ENCODE peak calls at places on chromosomes 5 and 9, in six cellular contexts. G, V, S, P, X and U are unnamed samples.

GRCh38 chr5:34534237-34535108 is 121.7 kb upstream of the RAI14 start:
- DNase-seq in G (peak), V (no peak), S (no peak), P (no peak), X (peak), U (no peak)

GRCh38 chr9:115008536-115008935 is 78.1 kb upstream of the TNFSF8 start:
- DNase-seq in G (no peak), V (no peak), S (no peak), P (no peak), X (no peak), U (peak)

GRCh38 chr9:93826209-93826608 is 128.9 kb downstream of the BARX1 start:
- DNase-seq in G (no peak), V (no peak), S (peak), P (peak), X (no peak), U (no peak)

GRCh38 chr5:111584651-111585050 is 72.3 kb upstream of the STARD4 start:
- DNase-seq in G (no peak), V (no peak), S (no peak), P (no peak), X (no peak), U (no peak)

GRCh38 chr9:35464056-35465025 is 25.6 kb upstream of the RUSC2 start:
- DNase-seq in G (no peak), V (no peak), S (no peak), P (no peak), X (no peak), U (no peak)

GRCh38 chr5:151742870-151743294 is 15.5 kb downstream of the ATOX1 start:
- DNase-seq in G (peak), V (peak), S (peak), P (peak), X (no peak), U (no peak)

GRCh38 chr5:56328753-56329560 is 95.8 kb upstream of the ANKRD55 start:
- DNase-seq in G (peak), V (no peak), S (no peak), P (no peak), X (peak), U (no peak)

GRCh38 chr9:76996700-76997099 is 22.8 kb upstream of the FOXB2 start:
- DNase-seq in G (peak), V (peak), S (peak), P (no peak), X (no peak), U (no peak)

GRCh38 chr5:142409253-142409594 is 84.4 kb upstream of the SPRY4 start:
- DNase-seq in G (no peak), V (no peak), S (no peak), P (no peak), X (no peak), U (no peak)

GRCh38 chr5:151700816-151701215 is 14.1 kb upstream of the SPARC start:
- DNase-seq in G (no peak), V (no peak), S (no peak), P (no peak), X (peak), U (no peak)

GRCh38 chr9:27851858-27852257 is 278.6 kb upstream of the C9orf72 start:
- DNase-seq in G (no peak), V (no peak), S (no peak), P (no peak), X (no peak), U (no peak)

GRCh38 chr5:93886917-93887361 is 145.5 kb upstream of the POU5F2 start:
- DNase-seq in G (no peak), V (no peak), S (no peak), P (no peak), X (no peak), U (no peak)

GRCh38 chr5:6820851-6821479 is 107.7 kb downstream of the TENT4A start:
- DNase-seq in G (peak), V (peak), S (peak), P (peak), X (no peak), U (peak)

GRCh38 chr9:137494104-137494544 is 35.0 kb upstream of the NSMF start:
- DNase-seq in G (no peak), V (no peak), S (no peak), P (peak), X (no peak), U (peak)

GRCh38 chr5:123091988-123092583 is 3.0 kb downstream of the PRDM6 start:
- DNase-seq in G (no peak), V (no peak), S (no peak), P (no peak), X (no peak), U (no peak)

GRCh38 chr5:170408189-170408588 is 19.0 kb upstream of the KCNMB1 start:
- DNase-seq in G (no peak), V (peak), S (no peak), P (no peak), X (no peak), U (no peak)

GRCh38 chr5:78509145-78509865 is 139.3 kb downstream of the LHFPL2 start:
- DNase-seq in G (no peak), V (no peak), S (no peak), P (no peak), X (no peak), U (no peak)

GRCh38 chr5:32508806-32509805 is 64.6 kb upstream of the ZFR start:
- DNase-seq in G (no peak), V (no peak), S (no peak), P (no peak), X (no peak), U (peak)

GRCh38 chr5:180618830-180619562 is 27.7 kb upstream of the SCGB3A1 start:
- DNase-seq in G (no peak), V (peak), S (peak), P (no peak), X (no peak), U (peak)

GRCh38 chr5:58972301-58972700 is 389.4 kb downstream of the RAB3C start:
- DNase-seq in G (no peak), V (no peak), S (no peak), P (no peak), X (no peak), U (no peak)

GRCh38 chr5:129377504-129377903 is 82.6 kb upstream of the ADAMTS19 start:
- DNase-seq in G (no peak), V (no peak), S (no peak), P (no peak), X (no peak), U (no peak)

GRCh38 chr5:10981927-10982326 is 220.9 kb upstream of the DAP start:
- DNase-seq in G (no peak), V (no peak), S (no peak), P (no peak), X (no peak), U (no peak)

GRCh38 chr9:9790216-9790872 is 822.5 kb downstream of the PTPRD start:
- DNase-seq in G (peak), V (peak), S (no peak), P (no peak), X (no peak), U (no peak)

GRCh38 chr5:95382843-95383242 is 8.3 kb upstream of the FAM81B start:
- DNase-seq in G (no peak), V (no peak), S (no peak), P (no peak), X (no peak), U (no peak)

GRCh38 chr5:157750320-157750719 is 6.8 kb downstream of the LSM11 start:
- DNase-seq in G (no peak), V (no peak), S (no peak), P (no peak), X (no peak), U (no peak)

GRCh38 chr5:14435481-14435880 is 146.1 kb upstream of the OTULINL start:
- DNase-seq in G (no peak), V (no peak), S (no peak), P (no peak), X (no peak), U (no peak)

GRCh38 chr5:94081088-94081487 is 339.7 kb upstream of the POU5F2 start:
- DNase-seq in G (no peak), V (no peak), S (no peak), P (no peak), X (no peak), U (no peak)

GRCh38 chr5:90844931-90845330 is 286.3 kb downstream of the ADGRV1 start:
- DNase-seq in G (no peak), V (no peak), S (no peak), P (no peak), X (no peak), U (no peak)

GRCh38 chr5:61603211-61603908 is 271.3 kb downstream of the ZSWIM6 start:
- DNase-seq in G (no peak), V (peak), S (no peak), P (no peak), X (no peak), U (no peak)

GRCh38 chr9:91676042-91676441 is 252.4 kb upstream of the NFIL3 start:
- DNase-seq in G (peak), V (no peak), S (no peak), P (no peak), X (peak), U (no peak)

GRCh38 chr5:44183753-44184152 is 205.5 kb downstream of the FGF10 start:
- DNase-seq in G (no peak), V (no peak), S (no peak), P (no peak), X (no peak), U (no peak)

GRCh38 chr5:148335259-148335658 is at the start of gene SPINK9:
- DNase-seq in G (no peak), V (no peak), S (no peak), P (no peak), X (no peak), U (no peak)

GRCh38 chr9:131578778-131579504 is 33.6 kb downstream of the PRRT1B start:
- DNase-seq in G (no peak), V (peak), S (no peak), P (no peak), X (peak), U (no peak)
- TF ChIP-seq GABPA in G (no peak), V (no peak), S (no peak), P (no peak), X (no peak), U (no peak)

DNA sequence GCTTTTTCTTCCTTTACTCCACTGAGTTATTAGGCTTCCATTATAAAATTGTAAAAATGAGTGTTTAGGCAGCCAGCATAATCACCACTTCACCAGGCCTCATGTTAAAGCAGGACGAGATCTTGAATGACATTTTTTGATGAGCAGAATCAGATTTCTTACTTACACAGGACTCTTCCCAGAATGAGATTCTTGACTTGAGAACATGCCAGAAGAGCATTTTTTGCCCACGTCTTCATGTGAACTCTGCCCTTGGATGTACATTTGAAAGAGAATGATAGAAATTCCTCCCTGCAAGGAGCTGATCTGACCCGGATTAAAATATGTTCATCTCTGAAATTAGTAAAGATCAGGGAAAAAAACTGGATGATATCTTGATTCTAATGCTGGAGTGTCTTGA is 212.1 kb upstream of the ADRA1B start:
- DNase-seq in G (no peak), V (no peak), S (no peak), P (no peak), X (no peak), U (no peak)
- TF ChIP-seq GABPA in G (no peak), V (no peak), S (no peak), P (no peak), X (no peak), U (no peak)

DNA sequence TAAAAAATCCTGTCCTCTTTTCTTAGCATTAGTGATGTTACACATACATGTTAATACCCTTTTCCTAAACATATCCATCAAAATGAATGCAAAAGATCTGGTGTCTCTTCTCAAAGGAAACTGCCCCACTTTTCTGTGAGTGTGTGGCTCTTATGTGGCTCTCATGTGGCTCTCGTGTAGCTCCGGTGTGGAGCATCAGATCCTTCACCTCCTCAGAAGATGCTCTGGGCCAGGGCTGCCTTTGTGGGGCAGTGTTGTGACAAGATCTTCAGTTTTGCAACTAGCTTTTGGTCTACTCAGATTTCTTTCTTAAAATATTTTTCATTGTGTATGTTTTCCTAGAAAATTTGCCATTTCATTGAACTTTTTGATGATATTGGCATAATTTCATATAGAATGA is 19.3 kb downstream of the GARNL3 start:
- DNase-seq in G (no peak), V (no peak), S (no peak), P (no peak), X (no peak), U (no peak)
- TF ChIP-seq GABPA in G (no peak), V (no peak), S (no peak), P (no peak), X (no peak), U (no peak)

GRCh38 chr9:127079741-127080140 is 42.7 kb downstream of the ANGPTL2 start:
- DNase-seq in G (no peak), V (no peak), S (no peak), P (no peak), X (no peak), U (no peak)
- TF ChIP-seq GABPA in G (no peak), V (no peak), S (no peak), P (no peak), X (no peak), U (no peak)

GRCh38 chr5:18281947-18282557 is 647.8 kb downstream of the TAF11L14 start:
- DNase-seq in G (peak), V (peak), S (no peak), P (peak), X (no peak), U (peak)
- TF ChIP-seq GABPA in G (no peak), V (no peak), S (no peak), P (no peak), X (no peak), U (no peak)

DNA sequence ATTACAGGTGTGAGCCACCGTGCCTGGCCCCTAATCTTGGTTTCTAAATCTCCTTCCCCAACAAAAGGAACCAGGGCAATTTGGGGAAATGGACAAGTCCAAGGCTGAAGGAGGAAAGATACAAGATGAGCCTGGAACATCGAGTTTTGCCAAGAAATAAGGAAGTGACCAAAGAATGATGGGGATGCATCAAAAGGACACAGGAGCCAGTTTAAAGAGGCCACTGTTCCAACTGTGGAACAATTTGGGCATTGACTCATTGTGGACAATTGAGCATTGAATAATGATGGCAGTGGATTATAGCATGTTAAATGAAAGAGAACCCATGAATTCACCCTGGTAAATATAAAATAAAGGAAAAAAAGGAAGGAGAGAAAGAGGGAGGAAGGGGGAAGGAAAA is 47.5 kb downstream of the DUSP1 start:
- DNase-seq in G (no peak), V (no peak), S (no peak), P (no peak), X (no peak), U (no peak)
- TF ChIP-seq GABPA in G (no peak), V (no peak), S (no peak), P (no peak), X (no peak), U (no peak)